ENCODE peak calls at places on chromosome 18, in nine cellular contexts. One of them, this sample, is unnamed.

GRCh38 chr18:62106271-62106670 is 80.6 kb downstream of the PIGN start:
- DNase-seq in OCI-LY7: no peak
- DNase-seq in stimulated activated naive CD4-positive, alpha-beta T cell: no peak
- DNase-seq in activated CD8-positive, alpha-beta memory T cell treated with anti-CD3 and anti-CD28 coated beads, Interleukin-2, amount 50 U/mL, for 48 hours: no peak
- DNase-seq in NCI-H2029: no peak
- DNase-seq in small intestine: no peak
- DNase-seq in mammary epithelial cell: no peak
- DNase-seq in posterior vena cava: no peak
- DNase-seq in aorta: no peak
- DNase-seq in this sample: no peak

GRCh38 chr18:48743046-48743445 is 204.2 kb downstream of the CTIF start:
- DNase-seq in OCI-LY7: no peak
- DNase-seq in stimulated activated naive CD4-positive, alpha-beta T cell: no peak
- DNase-seq in activated CD8-positive, alpha-beta memory T cell treated with anti-CD3 and anti-CD28 coated beads, Interleukin-2, amount 50 U/mL, for 48 hours: no peak
- DNase-seq in NCI-H2029: no peak
- DNase-seq in small intestine: no peak
- DNase-seq in mammary epithelial cell: peak
- DNase-seq in posterior vena cava: peak
- DNase-seq in aorta: peak
- DNase-seq in this sample: no peak

GRCh38 chr18:21110667-21111350 is 804 bp downstream of the ROCK1 start:
- DNase-seq in OCI-LY7: peak
- DNase-seq in stimulated activated naive CD4-positive, alpha-beta T cell: peak
- DNase-seq in activated CD8-positive, alpha-beta memory T cell treated with anti-CD3 and anti-CD28 coated beads, Interleukin-2, amount 50 U/mL, for 48 hours: peak
- DNase-seq in NCI-H2029: no peak
- DNase-seq in small intestine: peak
- DNase-seq in mammary epithelial cell: peak
- DNase-seq in posterior vena cava: peak
- DNase-seq in aorta: peak
- DNase-seq in this sample: peak

GRCh38 chr18:21650301-21650700 is 38.2 kb downstream of the SNRPD1 start:
- DNase-seq in OCI-LY7: no peak
- DNase-seq in stimulated activated naive CD4-positive, alpha-beta T cell: no peak
- DNase-seq in activated CD8-positive, alpha-beta memory T cell treated with anti-CD3 and anti-CD28 coated beads, Interleukin-2, amount 50 U/mL, for 48 hours: no peak
- DNase-seq in NCI-H2029: no peak
- DNase-seq in small intestine: no peak
- DNase-seq in mammary epithelial cell: no peak
- DNase-seq in posterior vena cava: no peak
- DNase-seq in aorta: no peak
- DNase-seq in this sample: no peak

GRCh38 chr18:34640273-34640672 is 69.8 kb upstream of the DTNA start:
- DNase-seq in OCI-LY7: no peak
- DNase-seq in stimulated activated naive CD4-positive, alpha-beta T cell: no peak
- DNase-seq in activated CD8-positive, alpha-beta memory T cell treated with anti-CD3 and anti-CD28 coated beads, Interleukin-2, amount 50 U/mL, for 48 hours: no peak
- DNase-seq in NCI-H2029: no peak
- DNase-seq in small intestine: no peak
- DNase-seq in mammary epithelial cell: no peak
- DNase-seq in posterior vena cava: no peak
- DNase-seq in aorta: no peak
- DNase-seq in this sample: no peak

GRCh38 chr18:72530622-72531021 is 13.5 kb downstream of the CBLN2 start:
- DNase-seq in OCI-LY7: no peak
- DNase-seq in stimulated activated naive CD4-positive, alpha-beta T cell: no peak
- DNase-seq in activated CD8-positive, alpha-beta memory T cell treated with anti-CD3 and anti-CD28 coated beads, Interleukin-2, amount 50 U/mL, for 48 hours: no peak
- DNase-seq in NCI-H2029: no peak
- DNase-seq in small intestine: no peak
- DNase-seq in mammary epithelial cell: no peak
- DNase-seq in posterior vena cava: no peak
- DNase-seq in aorta: no peak
- DNase-seq in this sample: no peak

GRCh38 chr18:45566025-45566740 is 49.1 kb upstream of the SLC14A2 start:
- DNase-seq in OCI-LY7: no peak
- DNase-seq in stimulated activated naive CD4-positive, alpha-beta T cell: no peak
- DNase-seq in activated CD8-positive, alpha-beta memory T cell treated with anti-CD3 and anti-CD28 coated beads, Interleukin-2, amount 50 U/mL, for 48 hours: no peak
- DNase-seq in NCI-H2029: no peak
- DNase-seq in small intestine: no peak
- DNase-seq in mammary epithelial cell: peak
- DNase-seq in posterior vena cava: peak
- DNase-seq in aorta: no peak
- DNase-seq in this sample: no peak

GRCh38 chr18:76592096-76592495 is 97.1 kb upstream of the ZNF516 start:
- DNase-seq in OCI-LY7: no peak
- DNase-seq in stimulated activated naive CD4-positive, alpha-beta T cell: no peak
- DNase-seq in activated CD8-positive, alpha-beta memory T cell treated with anti-CD3 and anti-CD28 coated beads, Interleukin-2, amount 50 U/mL, for 48 hours: no peak
- DNase-seq in NCI-H2029: no peak
- DNase-seq in small intestine: no peak
- DNase-seq in mammary epithelial cell: no peak
- DNase-seq in posterior vena cava: no peak
- DNase-seq in aorta: no peak
- DNase-seq in this sample: no peak

GRCh38 chr18:48752928-48753327 is 197.8 kb downstream of the SMAD7 start:
- DNase-seq in OCI-LY7: no peak
- DNase-seq in stimulated activated naive CD4-positive, alpha-beta T cell: no peak
- DNase-seq in activated CD8-positive, alpha-beta memory T cell treated with anti-CD3 and anti-CD28 coated beads, Interleukin-2, amount 50 U/mL, for 48 hours: no peak
- DNase-seq in NCI-H2029: no peak
- DNase-seq in small intestine: no peak
- DNase-seq in mammary epithelial cell: peak
- DNase-seq in posterior vena cava: no peak
- DNase-seq in aorta: no peak
- DNase-seq in this sample: no peak

GRCh38 chr18:9810216-9810804 is 75.5 kb upstream of the TXNDC2 start:
- DNase-seq in OCI-LY7: no peak
- DNase-seq in stimulated activated naive CD4-positive, alpha-beta T cell: no peak
- DNase-seq in activated CD8-positive, alpha-beta memory T cell treated with anti-CD3 and anti-CD28 coated beads, Interleukin-2, amount 50 U/mL, for 48 hours: no peak
- DNase-seq in NCI-H2029: no peak
- DNase-seq in small intestine: no peak
- DNase-seq in mammary epithelial cell: no peak
- DNase-seq in posterior vena cava: no peak
- DNase-seq in aorta: no peak
- DNase-seq in this sample: no peak

GRCh38 chr18:47758000-47758399 is 172.5 kb downstream of the SMAD2 start:
- DNase-seq in OCI-LY7: peak
- DNase-seq in stimulated activated naive CD4-positive, alpha-beta T cell: no peak
- DNase-seq in activated CD8-positive, alpha-beta memory T cell treated with anti-CD3 and anti-CD28 coated beads, Interleukin-2, amount 50 U/mL, for 48 hours: no peak
- DNase-seq in NCI-H2029: no peak
- DNase-seq in small intestine: no peak
- DNase-seq in mammary epithelial cell: no peak
- DNase-seq in posterior vena cava: no peak
- DNase-seq in aorta: no peak
- DNase-seq in this sample: no peak

GRCh38 chr18:76496200-76496890 is 1.3 kb upstream of the ZNF516 start:
- DNase-seq in OCI-LY7: peak
- DNase-seq in stimulated activated naive CD4-positive, alpha-beta T cell: peak
- DNase-seq in activated CD8-positive, alpha-beta memory T cell treated with anti-CD3 and anti-CD28 coated beads, Interleukin-2, amount 50 U/mL, for 48 hours: no peak
- DNase-seq in NCI-H2029: peak
- DNase-seq in small intestine: peak
- DNase-seq in mammary epithelial cell: no peak
- DNase-seq in posterior vena cava: peak
- DNase-seq in aorta: peak
- DNase-seq in this sample: no peak

GRCh38 chr18:21682276-21683051 is 22.1 kb downstream of the ABHD3 start:
- DNase-seq in OCI-LY7: peak
- DNase-seq in stimulated activated naive CD4-positive, alpha-beta T cell: peak
- DNase-seq in activated CD8-positive, alpha-beta memory T cell treated with anti-CD3 and anti-CD28 coated beads, Interleukin-2, amount 50 U/mL, for 48 hours: peak
- DNase-seq in NCI-H2029: no peak
- DNase-seq in small intestine: peak
- DNase-seq in mammary epithelial cell: peak
- DNase-seq in posterior vena cava: no peak
- DNase-seq in aorta: no peak
- DNase-seq in this sample: peak

This sample was measured in GM13976.